ENCODE peak calls at places on chromosomes 4 and X, in four cellular contexts. B is H9, E is IMR-90, O is H1. R is an unnamed sample.

GRCh38 chr4:3009422-3009821 is 46.1 kb downstream of the GRK4 start:
- DNase-seq in O (no peak), B (peak; percentile 47), E (no peak), R (peak; percentile 11)

GRCh38 chr4:40422309-40422708 is 87.2 kb downstream of the CHRNA9 start:
- DNase-seq in B (no peak), E (no peak), O (no peak), R (no peak)

GRCh38 chrX:53481816-53482485 is 47.8 kb upstream of the HSD17B10 start:
- DNase-seq in B (peak; percentile 61), E (peak; percentile 69), O (no peak), R (peak; percentile 48)

GRCh38 chrX:10103023-10103422 is 53.8 kb upstream of the CLCN4 start:
- DNase-seq in O (no peak), B (no peak), E (peak; percentile 24), R (no peak)

GRCh38 chr4:146477054-146477453 is 44.7 kb downstream of the SLC10A7 start:
- DNase-seq in B (no peak), O (no peak), E (no peak), R (no peak)

GRCh38 chrX:40171513-40172168 is 73.9 kb upstream of the BCOR start:
- DNase-seq in B (peak; percentile 36), E (no peak), O (no peak), R (no peak)

GRCh38 chrX:13491061-13491460 is 78.3 kb upstream of the EGFL6 start:
- DNase-seq in O (no peak), B (no peak), E (no peak), R (no peak)

GRCh38 chr4:67820903-67821302 is 62.9 kb downstream of the TMPRSS11D start:
- DNase-seq in E (no peak), O (no peak), B (no peak), R (no peak)

GRCh38 chrX:149493567-149494562 is 11.2 kb downstream of the IDS start:
- DNase-seq in O (no peak), B (no peak), E (no peak), R (no peak)

GRCh38 chr4:26885912-26886274 is 25.3 kb downstream of the STIM2 start:
- DNase-seq in O (no peak), E (no peak), B (no peak), R (no peak)

GRCh38 chr4:100555791-100556190 is 38.0 kb upstream of the EMCN start:
- DNase-seq in B (no peak), O (no peak), E (no peak), R (no peak)

GRCh38 chr4:166315721-166316467 is 442.9 kb downstream of the TLL1 start:
- DNase-seq in O (no peak), B (no peak), E (no peak), R (no peak)

GRCh38 chr4:158810487-158811215 is 41.8 kb downstream of the FNIP2 start:
- DNase-seq in O (no peak), E (peak; percentile 98), B (no peak), R (no peak)

GRCh38 chr4:136742330-136742729 is 790.0 kb downstream of the PCDH18 start:
- DNase-seq in O (no peak), B (no peak), E (peak; percentile 75), R (no peak)

GRCh38 chr4:185566425-185566824 is 31.1 kb upstream of the PDLIM3 start:
- DNase-seq in E (no peak), B (no peak), O (no peak), R (no peak)

GRCh38 chr4:148116971-148117370 is 325.2 kb downstream of the NR3C2 start:
- DNase-seq in E (no peak), B (no peak), O (no peak), R (no peak)

GRCh38 chr4:156623376-156623775 is 348.2 kb downstream of the PDGFC start:
- DNase-seq in E (no peak), O (no peak), B (no peak), R (no peak)

GRCh38 chrX:71198066-71198465 is 25.0 kb upstream of the GJB1 start:
- DNase-seq in E (no peak), B (no peak), O (no peak), R (no peak)

GRCh38 chr4:1245481-1246051 is 3.4 kb downstream of the CTBP1 start:
- DNase-seq in O (no peak), E (no peak), B (no peak), R (no peak)

GRCh38 chr4:7539659-7540058 is 104.9 kb upstream of the PSAPL1 start:
- DNase-seq in B (peak; percentile 82), E (no peak), O (no peak), R (no peak)

GRCh38 chr4:68927165-68927564 is 24.4 kb downstream of the UGT2A3 start:
- DNase-seq in O (no peak), E (no peak), B (no peak), R (no peak)

GRCh38 chr4:104749062-104749461 is 254.4 kb upstream of the CXXC4 start:
- DNase-seq in E (no peak), O (no peak), B (no peak), R (no peak)

GRCh38 chrX:75229774-75230173 is 44.1 kb upstream of the UPRT start:
- DNase-seq in O (no peak), B (no peak), E (no peak), R (no peak)

GRCh38 chrX:106959897-106960296 is 39.7 kb downstream of the CLDN2 start:
- DNase-seq in B (no peak), O (no peak), E (peak; percentile 33), R (no peak)

GRCh38 chr4:15964159-15964558 is 1.2 kb upstream of the FGFBP2 start:
- DNase-seq in B (peak; percentile 64), O (no peak), E (no peak), R (no peak)

GRCh38 chr4:8542776-8543525 is 37.2 kb upstream of the GPR78 start:
- DNase-seq in B (no peak), E (no peak), O (no peak), R (no peak)

GRCh38 chrX:151004085-151004484 is 20.9 kb downstream of the HMGB3 start:
- DNase-seq in B (no peak), O (no peak), E (peak; percentile 2), R (no peak)

GRCh38 chrX:150436200-150436599 is 73.1 kb downstream of the MAMLD1 start:
- DNase-seq in O (no peak), B (no peak), E (peak; percentile 16), R (no peak)

GRCh38 chrX:112832481-112833095 is 8.0 kb downstream of the AMOT start:
- DNase-seq in O (no peak), B (peak; percentile 74), E (peak; percentile 7), R (no peak)

GRCh38 chr4:4524364-4524763 is 17.5 kb downstream of the STX18 start:
- DNase-seq in B (peak; percentile 54), E (peak; percentile 11), O (no peak), R (no peak)

GRCh38 chr4:167578906-167579305 is 344.6 kb upstream of the SPOCK3 start:
- DNase-seq in E (no peak), B (no peak), O (no peak), R (peak; percentile 14)

GRCh38 chrX:124386401-124386800 is 40.0 kb downstream of the SH2D1A start:
- DNase-seq in O (no peak), B (no peak), E (no peak), R (no peak)

GRCh38 chrX:37785569-37785968 is 5.7 kb downstream of the CYBB start:
- DNase-seq in O (no peak), E (no peak), B (no peak), R (no peak)

GRCh38 chrX:67723580-67724351 is 179.9 kb downstream of the AR start:
- DNase-seq in O (no peak), E (no peak), B (no peak), R (no peak)

GRCh38 chrX:67720344-67720743 is 176.5 kb downstream of the AR start:
- DNase-seq in E (no peak), B (no peak), O (no peak), R (no peak)

GRCh38 chrX:67718926-67719325 is 175.1 kb downstream of the AR start:
- DNase-seq in B (no peak), O (no peak), E (no peak), R (no peak)

GRCh38 chrX:67724359-67725110 is 180.7 kb downstream of the AR start:
- DNase-seq in B (no peak), O (no peak), E (no peak), R (no peak)

DNA sequence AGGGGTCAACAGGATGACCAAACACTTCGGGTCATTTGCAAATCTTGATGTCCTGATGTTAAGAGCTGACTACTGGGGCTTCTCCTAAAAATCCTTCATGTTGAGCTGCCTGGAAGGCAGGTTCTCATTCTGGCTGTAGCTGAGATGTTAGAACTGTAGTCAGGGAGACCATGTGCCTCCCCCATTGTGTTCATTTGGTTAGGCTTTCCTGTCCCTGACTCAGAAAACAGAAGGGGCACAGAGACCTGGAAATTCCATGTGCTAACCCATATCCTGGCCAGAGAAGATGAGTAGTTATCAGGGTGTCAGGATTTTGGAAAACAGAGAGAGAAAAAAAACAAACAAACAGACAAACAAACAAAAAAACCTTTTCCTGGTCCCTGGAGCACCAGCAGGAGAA is 177.5 kb downstream of the AR start:
- DNase-seq in O (no peak), E (no peak), B (no peak), R (no peak)
- H2AFZ ChIP-seq in O (no peak overlapping the region), E (no peak overlapping the region), B (no peak overlapping the region), R (no peak overlapping the region)

GRCh38 chr4:10321931-10322330 is 135.3 kb downstream of the ZNF518B start:
- DNase-seq in O (no peak), B (no peak), E (no peak), R (no peak)
- H4K91ac ChIP-seq in O (no peak overlapping the region), B (no peak overlapping the region), E (no peak overlapping the region), R (no peak overlapping the region)

GRCh38 chr4:186666750-186667149 is 56.9 kb downstream of the FAT1 start:
- DNase-seq in B (no peak), E (no peak), O (no peak), R (no peak)

GRCh38 chr4:186669735-186670134 is 53.9 kb downstream of the FAT1 start:
- DNase-seq in E (no peak), B (no peak), O (no peak), R (no peak)

GRCh38 chr4:186666252-186666651 is 57.4 kb downstream of the FAT1 start:
- DNase-seq in O (no peak), B (no peak), E (peak; percentile 26), R (no peak)

DNA sequence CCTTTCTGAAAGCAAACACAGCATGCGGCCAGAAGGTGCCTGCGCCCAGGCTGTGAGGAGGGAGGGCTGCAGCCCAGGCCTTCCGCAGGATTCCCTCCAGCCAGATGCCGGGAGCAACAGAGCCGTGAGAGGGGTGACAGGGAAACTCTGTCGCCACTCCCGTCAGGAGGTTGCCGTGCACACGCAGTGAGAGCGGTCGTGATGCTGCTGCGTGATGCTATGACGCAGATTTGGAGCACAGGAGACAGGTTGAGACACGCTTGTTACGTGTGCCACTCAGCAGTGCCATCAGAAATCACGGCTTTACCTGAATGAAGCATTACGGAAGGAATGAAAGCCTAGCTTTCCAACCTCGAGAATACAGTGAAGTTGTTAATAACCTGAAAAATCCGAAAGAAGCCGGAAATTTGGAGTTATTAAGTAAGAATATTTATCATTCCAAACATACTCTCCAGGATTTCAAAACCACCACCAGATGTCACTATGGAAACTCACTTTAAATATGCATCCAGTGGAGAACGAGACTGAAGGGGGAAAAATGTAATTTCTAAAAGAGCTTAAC is 54.4 kb downstream of the FAT1 start:
- DNase-seq in O (no peak), B (peak; percentile 63), E (peak; percentile 81), R (no peak)
- H2AFZ ChIP-seq in O (no peak overlapping the region), B (no peak overlapping the region), E (peak overlapping the region; percentile 29), R (no peak overlapping the region)

GRCh38 chrX:30904186-30904585 is 15.1 kb upstream of the TAB3 start:
- DNase-seq in B (no peak), O (no peak), E (no peak), R (no peak)

GRCh38 chrX:30906726-30907125 is 17.7 kb upstream of the TAB3 start:
- DNase-seq in B (no peak), O (no peak), E (peak; percentile 54), R (no peak)

GRCh38 chrX:30910124-30910860 is 21.2 kb upstream of the TAB3 start:
- DNase-seq in B (no peak), E (peak; percentile 42), O (no peak), R (no peak)

GRCh38 chrX:30904632-30905031 is 15.6 kb upstream of the TAB3 start:
- DNase-seq in B (no peak), E (no peak), O (no peak), R (no peak)

GRCh38 chrX:30905325-30905724 is 16.3 kb upstream of the TAB3 start:
- DNase-seq in O (no peak), B (no peak), E (no peak), R (no peak)
- H4K91ac ChIP-seq in O (no peak overlapping the region), B (no peak overlapping the region), E (no peak overlapping the region), R (no peak overlapping the region)